ENCODE peak calls at places on chromosome 2, in four cellular contexts. K is HCT116, M is K562, J is HepG2. V is an unnamed sample.

GRCh38 chr2:238183846-238184245 is 19.6 kb downstream of the ILKAP start:
- DNase-seq in J (no peak), K (no peak), M (no peak), V (no peak)

GRCh38 chr2:205372141-205372540 is 310.2 kb upstream of the NRP2 start:
- DNase-seq in J (no peak), M (no peak), K (no peak), V (no peak)

GRCh38 chr2:45845058-45845457 is 193.6 kb downstream of the PRKCE start:
- DNase-seq in J (no peak), K (no peak), M (no peak), V (no peak)

GRCh38 chr2:37387143-37387835 is 42.9 kb downstream of the QPCT start:
- DNase-seq in M (no peak), J (no peak), K (no peak), V (no peak)

GRCh38 chr2:8490166-8490565 is 191.7 kb upstream of the ID2 start:
- DNase-seq in M (no peak), K (no peak), J (no peak), V (no peak)

GRCh38 chr2:236823976-236824375 is 254.4 kb downstream of the ACKR3 start:
- DNase-seq in M (no peak), J (no peak), K (no peak), V (no peak)

GRCh38 chr2:23375448-23375847 is 9.5 kb upstream of the KLHL29 start:
- DNase-seq in J (no peak), M (peak), K (peak), V (no peak)

GRCh38 chr2:62054916-62055315 is 141.0 kb upstream of the B3GNT2 start:
- DNase-seq in J (no peak), K (no peak), M (no peak), V (no peak)

GRCh38 chr2:172412996-172413492 is 14.3 kb upstream of the ITGA6 start:
- DNase-seq in K (no peak), J (no peak), M (no peak), V (no peak)

GRCh38 chr2:42964444-42965081 is 172.2 kb upstream of the HAAO start:
- DNase-seq in K (no peak), M (no peak), J (no peak), V (no peak)

GRCh38 chr2:237222683-237223082 is 137.0 kb downstream of the COPS8 start:
- DNase-seq in M (no peak), K (no peak), J (no peak), V (no peak)

GRCh38 chr2:181857471-181857870 is 34.1 kb upstream of the ITPRID2 start:
- DNase-seq in J (no peak), K (peak), M (no peak), V (no peak)

GRCh38 chr2:36357506-36358316 is 2.1 kb downstream of the CRIM1 start:
- DNase-seq in K (peak), J (peak), M (no peak), V (no peak)

GRCh38 chr2:150075831-150076230 is 411.6 kb downstream of the RND3 start:
- DNase-seq in K (no peak), J (no peak), M (no peak), V (no peak)

GRCh38 chr2:18860179-18860578 is 270.8 kb upstream of the NT5C1B start:
- DNase-seq in K (no peak), J (no peak), M (no peak), V (no peak)

GRCh38 chr2:121173112-121173511 is 111.9 kb downstream of the TFCP2L1 start:
- DNase-seq in K (no peak), J (no peak), M (no peak), V (no peak)

GRCh38 chr2:98463988-98464771 is 19.5 kb downstream of the INPP4A start:
- DNase-seq in M (peak), J (no peak), K (no peak), V (no peak)

GRCh38 chr2:43158259-43158880 is 68.0 kb downstream of the ZFP36L2 start:
- DNase-seq in J (peak), M (no peak), K (peak), V (no peak)

GRCh38 chr2:46306320-46306719 is 9.1 kb downstream of the EPAS1 start:
- DNase-seq in K (peak), M (no peak), J (peak), V (peak)

GRCh38 chr2:168216351-168217005 is 30.9 kb downstream of the STK39 start:
- DNase-seq in K (peak), M (no peak), J (no peak), V (no peak)

GRCh38 chr2:217160978-217161973 is 301.4 kb upstream of the TNP1 start:
- DNase-seq in J (no peak), K (no peak), M (no peak), V (no peak)

GRCh38 chr2:3522851-3523481 is 3.6 kb upstream of the ADI1 start:
- DNase-seq in J (peak), K (no peak), M (peak), V (no peak)

GRCh38 chr2:151374426-151374825 is 17.0 kb downstream of the TNFAIP6 start:
- DNase-seq in K (no peak), J (no peak), M (peak), V (no peak)

GRCh38 chr2:235534608-235535422 is 41.0 kb downstream of the AGAP1 start:
- DNase-seq in J (no peak), K (no peak), M (no peak), V (no peak)

GRCh38 chr2:143816927-143817326 is 687.7 kb downstream of the ARHGAP15 start:
- DNase-seq in J (no peak), M (no peak), K (no peak), V (no peak)

GRCh38 chr2:137221797-137222492 is 456.6 kb downstream of the THSD7B start:
- DNase-seq in K (no peak), M (no peak), J (no peak), V (no peak)

GRCh38 chr2:21395366-21395765 is 271.6 kb downstream of the TDRD15 start:
- DNase-seq in J (peak), M (peak), K (no peak), V (no peak)

GRCh38 chr2:79622508-79622907 is 109.7 kb downstream of the CTNNA2 start:
- DNase-seq in M (no peak), K (no peak), J (no peak), V (no peak)

GRCh38 chr2:83386559-83386958 is 1072.5 kb downstream of the SUCLG1 start:
- DNase-seq in J (no peak), M (no peak), K (no peak), V (no peak)

GRCh38 chr2:160747771-160748170 is 254.2 kb upstream of the RBMS1 start:
- DNase-seq in M (no peak), J (no peak), K (no peak), V (no peak)

GRCh38 chr2:202375006-202375610 is 1.0 kb upstream of the BMPR2 start:
- DNase-seq in K (no peak), J (peak), M (no peak), V (no peak)

GRCh38 chr2:191748050-191748449 is 70.1 kb downstream of the NABP1 start:
- DNase-seq in M (no peak), J (no peak), K (no peak), V (no peak)
- TF ChIP-seq SIN3A in M (no peak), J (no peak), K (no peak), V (no peak)

GRCh38 chr2:44237221-44237620 is 38.1 kb upstream of the SLC3A1 start:
- DNase-seq in K (no peak), J (no peak), M (no peak), V (no peak)
- TF ChIP-seq SIN3A in K (no peak), J (no peak), M (no peak), V (no peak)

GRCh38 chr2:148927010-148927409 is 52.0 kb downstream of the KIF5C start:
- DNase-seq in J (no peak), M (peak), K (peak), V (no peak)
- TF ChIP-seq SIN3A in J (no peak), M (no peak), K (no peak), V (no peak)

DNA sequence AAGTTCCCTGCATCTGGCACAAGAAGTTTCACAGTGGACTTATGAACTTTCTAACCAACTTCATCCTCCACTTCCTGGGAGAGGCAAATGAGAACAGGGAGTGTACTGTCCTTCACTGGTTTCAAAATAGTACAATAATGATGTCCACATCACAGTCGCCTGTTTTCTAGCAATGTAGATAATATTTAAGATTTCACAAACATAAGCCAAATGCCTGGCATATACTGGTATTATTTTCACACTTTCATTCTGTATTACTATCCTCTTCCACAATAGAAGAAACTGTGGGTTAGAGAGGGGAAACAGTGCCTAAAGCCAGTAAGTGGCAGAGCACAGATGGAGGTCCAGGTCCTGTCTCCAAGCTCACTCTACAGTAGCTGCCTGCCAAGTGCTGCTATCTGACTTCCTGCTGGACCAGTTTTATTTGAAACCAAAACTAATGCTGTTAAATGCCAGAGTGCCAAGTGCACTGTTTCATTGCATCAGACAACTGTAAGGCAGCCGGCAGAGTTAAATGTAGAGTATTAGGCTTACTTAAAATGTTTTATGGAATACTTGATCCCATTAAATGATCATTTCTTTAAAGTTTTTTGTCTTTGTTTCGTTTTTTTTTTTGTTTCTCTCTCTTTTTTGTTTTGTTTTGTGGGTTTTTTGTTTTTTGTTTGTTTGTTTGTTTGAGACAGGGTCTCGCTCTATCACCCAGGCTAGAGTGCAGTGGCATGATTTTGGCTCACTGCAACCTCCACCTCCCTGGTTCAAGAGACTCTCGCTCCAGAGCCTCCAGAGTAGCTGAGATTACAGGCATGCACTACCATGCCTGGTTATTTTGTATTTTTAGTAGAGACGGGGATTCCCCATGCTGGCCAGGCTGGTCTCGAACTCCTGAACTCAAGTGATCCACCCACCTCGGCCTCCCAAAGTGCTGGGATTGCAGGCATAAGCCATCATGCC is 15.1 kb downstream of the COBLL1 start:
- DNase-seq in M (no peak), J (peak), K (no peak), V (no peak)
- TF ChIP-seq SIN3A in M (no peak), J (no peak), K (no peak), V (no peak)

GRCh38 chr2:152419944-152420813 is 85.2 kb downstream of the FMNL2 start:
- DNase-seq in K (no peak), J (no peak), M (peak), V (no peak)
- TF ChIP-seq SIN3A in K (no peak), J (no peak), M (no peak), V (no peak)

GRCh38 chr2:148234143-148234542 is 213.3 kb downstream of the MBD5 start:
- DNase-seq in M (no peak), K (no peak), J (no peak), V (no peak)

GRCh38 chr2:148240838-148241237 is 219.9 kb downstream of the MBD5 start:
- DNase-seq in M (no peak), J (no peak), K (no peak), V (no peak)

GRCh38 chr2:148238561-148238960 is 217.7 kb downstream of the MBD5 start:
- DNase-seq in K (no peak), M (no peak), J (no peak), V (no peak)

GRCh38 chr2:148237911-148238310 is 217.0 kb downstream of the MBD5 start:
- DNase-seq in K (no peak), M (no peak), J (no peak), V (no peak)
- TF ChIP-seq SIN3A in K (no peak), M (no peak), J (no peak), V (no peak)

GRCh38 chr2:241207641-241208040 is 19.2 kb downstream of the ANO7 start:
- DNase-seq in J (no peak), K (no peak), M (no peak), V (no peak)

GRCh38 chr2:241207151-241207550 is 18.7 kb downstream of the ANO7 start:
- DNase-seq in K (no peak), J (no peak), M (no peak), V (no peak)

GRCh38 chr2:241209271-241209670 is 20.8 kb downstream of the ANO7 start:
- DNase-seq in M (peak), J (no peak), K (no peak), V (no peak)

GRCh38 chr2:241205086-241205485 is 16.6 kb downstream of the ANO7 start:
- DNase-seq in K (no peak), J (no peak), M (no peak), V (no peak)

GRCh38 chr2:241208058-241208457 is 19.6 kb downstream of the ANO7 start:
- DNase-seq in J (no peak), K (no peak), M (no peak), V (no peak)
- TF ChIP-seq SIN3A in J (no peak), K (no peak), M (no peak), V (no peak)

GRCh38 chr2:6392966-6393365 is 472.7 kb downstream of the CMPK2 start:
- DNase-seq in K (no peak), M (no peak), J (no peak), V (no peak)

GRCh38 chr2:6392354-6392753 is 473.4 kb downstream of the CMPK2 start:
- DNase-seq in K (no peak), J (no peak), M (no peak), V (no peak)

DNA sequence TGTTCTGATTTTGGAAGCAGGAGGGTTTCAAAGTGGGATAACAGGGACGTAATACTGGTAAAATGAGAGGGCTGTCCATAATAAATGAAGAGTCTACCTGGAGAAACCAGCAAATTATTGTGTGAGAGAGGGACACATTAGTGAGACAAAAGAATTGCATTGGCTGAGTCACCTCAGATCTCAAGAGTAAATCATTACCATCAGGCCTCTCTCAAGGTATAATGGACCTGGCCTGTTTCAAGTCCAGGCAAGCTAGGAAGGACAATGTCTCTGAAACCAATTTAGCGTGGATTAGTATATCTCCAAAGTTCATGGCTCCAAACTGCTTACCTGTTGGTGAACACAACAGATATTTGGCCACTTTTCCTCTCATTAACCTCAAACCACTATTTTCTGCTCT is 471.4 kb downstream of the CMPK2 start:
- DNase-seq in K (no peak), M (no peak), J (no peak), V (no peak)
- TF ChIP-seq SIN3A in K (no peak), M (no peak), J (no peak), V (no peak)

V was measured in Panc1.